ENCODE peak calls at places on chromosome 5, in five cellular contexts. J is H9; Y is activated CD8-positive, alpha-beta memory T cell treated with anti-CD3 and anti-CD28 coated beads, Interleukin-2, amount 50 U/mL, for 48 hours; T is kidney tubule cell; R is NCI-H1417. B is an unnamed sample.

GRCh38 chr5:116626272-116626723 is 51.7 kb upstream of the SEMA6A start:
- DNase-seq in Y (no peak), J (no peak), R (no peak), T (peak; percentile 78), B (peak; percentile 73)

GRCh38 chr5:40383719-40384651 is 295.7 kb upstream of the PTGER4 start:
- DNase-seq in J (no peak), Y (no peak), T (peak; percentile 91), R (no peak), B (peak; percentile 26)

GRCh38 chr5:172114875-172115422 is 73.1 kb downstream of the STK10 start:
- DNase-seq in T (no peak), J (peak; percentile 64), Y (peak; percentile 93), R (no peak), B (no peak)

GRCh38 chr5:79020861-79021561 is 35.9 kb upstream of the ARSB start:
- DNase-seq in J (peak; percentile 52), Y (peak; percentile 54), R (peak; percentile 1), T (peak; percentile 84), B (peak; percentile 88)

GRCh38 chr5:6039111-6039510 is 339.2 kb downstream of the MED10 start:
- DNase-seq in T (no peak), Y (no peak), R (no peak), J (no peak), B (no peak)

GRCh38 chr5:90528704-90529233 is 615 bp downstream of the LYSMD3 start:
- DNase-seq in J (no peak), Y (peak; percentile 48), R (peak; percentile 45), T (peak; percentile 8), B (no peak)

GRCh38 chr5:133735346-133735745 is 123.0 kb upstream of the FSTL4 start:
- DNase-seq in Y (no peak), J (no peak), T (peak; percentile 56), R (no peak), B (peak; percentile 2)

GRCh38 chr5:158752656-158752973 is 347.1 kb downstream of the EBF1 start:
- DNase-seq in R (no peak), Y (no peak), J (no peak), T (no peak), B (no peak)

GRCh38 chr5:163338-163620 is 28.0 kb upstream of the LRRC14B start:
- DNase-seq in T (no peak), J (no peak), R (no peak), Y (no peak), B (no peak)

GRCh38 chr5:6510132-6510531 is 61.5 kb downstream of the UBE2QL1 start:
- DNase-seq in Y (no peak), T (no peak), R (no peak), J (no peak), B (no peak)

GRCh38 chr5:59466271-59466670 is 427.3 kb downstream of the PDE4D start:
- DNase-seq in J (no peak), Y (no peak), R (no peak), T (peak; percentile 41), B (peak; percentile 37)

GRCh38 chr5:119019431-119020348 is 31.3 kb upstream of the DTWD2 start:
- DNase-seq in T (no peak), Y (no peak), J (no peak), R (no peak), B (no peak)

GRCh38 chr5:148146487-148146886 is 21.9 kb upstream of the SPINK14 start:
- DNase-seq in Y (no peak), T (no peak), J (no peak), R (no peak), B (no peak)

GRCh38 chr5:163407034-163407652 is 30.3 kb upstream of the CCNG1 start:
- DNase-seq in T (peak; percentile 49), Y (no peak), J (no peak), R (no peak), B (no peak)

GRCh38 chr5:115366223-115366622 is 69.8 kb upstream of the CCDC112 start:
- DNase-seq in T (peak; percentile 94), R (no peak), Y (no peak), J (no peak), B (peak; percentile 90)

GRCh38 chr5:160672521-160672920 is 179.5 kb downstream of the ATP10B start:
- DNase-seq in R (no peak), T (no peak), Y (no peak), J (no peak), B (no peak)

GRCh38 chr5:159619826-159620225 is 289.5 kb upstream of the IL12B start:
- DNase-seq in T (no peak), J (no peak), Y (no peak), R (no peak), B (no peak)

GRCh38 chr5:16626696-16627264 is 10.0 kb upstream of the RETREG1 start:
- DNase-seq in T (no peak), Y (no peak), J (no peak), R (no peak), B (no peak)

GRCh38 chr5:10856646-10857332 is 95.8 kb upstream of the DAP start:
- DNase-seq in J (peak; percentile 88), Y (peak; percentile 75), R (no peak), T (peak; percentile 92), B (peak; percentile 89)

GRCh38 chr5:127562252-127562651 is 44.8 kb downstream of the PRRC1 start:
- DNase-seq in T (no peak), J (peak; percentile 49), R (peak; percentile 7), Y (no peak), B (no peak)

GRCh38 chr5:149156435-149157083 is 15.3 kb downstream of the ABLIM3 start:
- DNase-seq in J (no peak), R (no peak), Y (no peak), T (peak; percentile 61), B (no peak)